ENCODE peak calls at places on chromosomes 4 and X, in ten cellular contexts. I, P, K, R, A, Z, B, H, Y and O are unnamed samples.

GRCh38 chr4:73012673-73013072 is 56.8 kb downstream of the COX18 start:
- DNase-seq in H (no peak), A (no peak), Z (no peak), I (no peak), Y (no peak), P (no peak), R (no peak), K (no peak), B (no peak), O (no peak)

GRCh38 chrX:119726900-119727555 is 31.4 kb upstream of the SOWAHD start:
- DNase-seq in R (no peak), A (no peak), Z (peak; percentile 24), Y (no peak), H (no peak), P (no peak), K (peak; percentile 5), B (no peak), I (no peak), O (no peak)

GRCh38 chr4:6383929-6384328 is 88.5 kb downstream of the PPP2R2C start:
- DNase-seq in R (no peak), A (no peak), Z (no peak), I (no peak), H (no peak), P (no peak), Y (no peak), K (no peak), B (no peak), O (no peak)

GRCh38 chrX:15206306-15206705 is 63.6 kb downstream of the ASB9 start:
- DNase-seq in I (no peak), A (no peak), Z (no peak), B (no peak), Y (no peak), R (no peak), H (no peak), P (no peak), K (peak; percentile 62), O (no peak)

GRCh38 chr4:85919488-85919887 is 440.4 kb downstream of the MAPK10 start:
- DNase-seq in H (no peak), R (no peak), Y (no peak), P (no peak), I (no peak), K (no peak), Z (no peak), B (no peak), A (no peak), O (no peak)

GRCh38 chr4:140754918-140755810 is 1.0 kb downstream of the TBC1D9 start:
- DNase-seq in R (peak; percentile 7), B (no peak), I (no peak), Y (no peak), P (no peak), K (peak; percentile 62), Z (no peak), A (no peak), H (peak; percentile 22), O (no peak)

GRCh38 chr4:140257461-140258305 is 103.7 kb upstream of the MAML3 start:
- DNase-seq in H (no peak), I (no peak), R (no peak), B (no peak), K (peak; percentile 8), Y (no peak), A (no peak), P (no peak), Z (peak; percentile 68), O (no peak)

GRCh38 chr4:637536-637935 is 12.2 kb downstream of the PDE6B start:
- DNase-seq in H (no peak), I (peak; percentile 14), Y (no peak), P (no peak), K (no peak), A (no peak), Z (no peak), B (no peak), R (no peak), O (no peak)

GRCh38 chr4:8053688-8054449 is 104.7 kb downstream of the ABLIM2 start:
- DNase-seq in P (no peak), R (no peak), A (no peak), Y (no peak), K (no peak), B (no peak), Z (no peak), I (no peak), H (peak; percentile 23), O (no peak)

GRCh38 chrX:40005290-40006011 is 92.3 kb downstream of the BCOR start:
- DNase-seq in R (no peak), H (no peak), I (peak; percentile 14), K (no peak), P (no peak), Y (no peak), A (peak; percentile 57), B (no peak), Z (no peak), O (no peak)

GRCh38 chrX:23779025-23779424 is 3.9 kb upstream of the SAT1 start:
- DNase-seq in B (no peak), P (no peak), R (peak; percentile 70), A (no peak), Z (peak; percentile 92), K (peak; percentile 40), I (no peak), H (no peak), Y (no peak), O (no peak)

GRCh38 chr4:55444822-55445221 is 49.1 kb downstream of the TMEM165 start:
- DNase-seq in A (no peak), B (peak; percentile 8), Z (peak; percentile 55), H (peak; percentile 13), R (no peak), P (no peak), K (peak; percentile 48), I (no peak), Y (no peak), O (no peak)

GRCh38 chr4:165839615-165840333 is 33.3 kb upstream of the TLL1 start:
- DNase-seq in I (no peak), P (no peak), A (no peak), Z (no peak), K (no peak), Y (no peak), R (no peak), B (no peak), H (no peak), O (no peak)

GRCh38 chrX:18422325-18422724 is 3.1 kb upstream of the CDKL5 start:
- DNase-seq in Z (peak; percentile 94), P (no peak), Y (no peak), K (peak; percentile 8), A (no peak), I (no peak), H (no peak), R (no peak), B (no peak), O (peak; percentile 38)

GRCh38 chr4:40992472-40993298 is 221.7 kb downstream of the APBB2 start:
- DNase-seq in Y (peak; percentile 40), B (no peak), R (no peak), I (no peak), A (no peak), K (no peak), P (no peak), H (no peak), Z (peak; percentile 76), O (no peak)